ENCODE peak calls at places on chromosome 2, in nine cellular contexts. L is naive B cell, F is epithelial cell of esophagus, R is A549, A is GM18507, B is ELR, K is COR-L47, I is mucosa of gallbladder, S is amniotic epithelial cell. M is an unnamed sample.

GRCh38 chr2:226317970-226318369 is 481.6 kb downstream of the IRS1 start:
- DNase-seq in L (no peak), F (no peak), R (no peak), A (no peak), B (no peak), K (no peak), I (no peak), S (no peak), M (no peak)

GRCh38 chr2:141348481-141348880 is 782.3 kb downstream of the LRP1B start:
- DNase-seq in L (no peak), F (peak), R (no peak), A (no peak), B (peak), K (no peak), I (no peak), S (peak), M (no peak)

GRCh38 chr2:72813841-72814240 is 12.0 kb downstream of the EXOC6B start:
- DNase-seq in L (no peak), F (peak), R (no peak), A (no peak), B (peak), K (no peak), I (no peak), S (peak), M (no peak)

GRCh38 chr2:172725741-172726140 is 9.9 kb upstream of the RAPGEF4 start:
- DNase-seq in L (no peak), F (no peak), R (no peak), A (no peak), B (no peak), K (no peak), I (no peak), S (no peak), M (no peak)

GRCh38 chr2:30338475-30338874 is 107.1 kb downstream of the LBH start:
- DNase-seq in L (no peak), F (no peak), R (no peak), A (no peak), B (no peak), K (no peak), I (no peak), S (no peak), M (no peak)

GRCh38 chr2:113826346-113827285 is 63.3 kb upstream of the ACTR3 start:
- DNase-seq in L (no peak), F (no peak), R (no peak), A (no peak), B (no peak), K (no peak), I (no peak), S (peak), M (no peak)

GRCh38 chr2:217085543-217085942 is 225.7 kb upstream of the TNP1 start:
- DNase-seq in L (no peak), F (peak), R (no peak), A (no peak), B (peak), K (no peak), I (no peak), S (no peak), M (no peak)

GRCh38 chr2:240816584-240817495 is 3.2 kb downstream of the KIF1A start:
- DNase-seq in L (no peak), F (no peak), R (no peak), A (no peak), B (no peak), K (no peak), I (no peak), S (no peak), M (peak)

GRCh38 chr2:25690058-25690457 is 16.7 kb upstream of the DTNB start:
- DNase-seq in L (no peak), F (no peak), R (peak), A (no peak), B (peak), K (no peak), I (peak), S (no peak), M (no peak)

GRCh38 chr2:66957198-66957597 is 439.9 kb upstream of the ETAA1 start:
- DNase-seq in L (no peak), F (no peak), R (no peak), A (no peak), B (no peak), K (no peak), I (no peak), S (peak), M (no peak)

GRCh38 chr2:23633966-23634365 is 249.0 kb downstream of the KLHL29 start:
- DNase-seq in L (no peak), F (no peak), R (no peak), A (no peak), B (no peak), K (no peak), I (no peak), S (no peak), M (peak)

GRCh38 chr2:36615214-36615613 is 17.2 kb upstream of the FEZ2 start:
- DNase-seq in L (no peak), F (peak), R (no peak), A (no peak), B (peak), K (no peak), I (no peak), S (peak), M (no peak)

GRCh38 chr2:121336528-121337294 is 51.7 kb upstream of the TFCP2L1 start:
- DNase-seq in L (no peak), F (no peak), R (no peak), A (no peak), B (no peak), K (no peak), I (no peak), S (no peak), M (no peak)

GRCh38 chr2:287471-287885 is 413 bp downstream of the ALKAL2 start:
- DNase-seq in L (peak), F (peak), R (no peak), A (no peak), B (no peak), K (no peak), I (no peak), S (peak), M (peak)